ENCODE peak calls at places on chromosomes 4 and X, in five cellular contexts. One of them, this sample, is unnamed.

GRCh38 chrX:85914431-85914830 is 132.9 kb downstream of the CHM start:
- DNase-seq in LoVo: no peak
- DNase-seq in H9: no peak
- DNase-seq in stimulated activated CD8-positive, alpha-beta memory T cell treated with anti-CD3 and anti-CD28 coated beads, Interleukin-4, amount 100 ng/mL, for 1 hour: no peak
- DNase-seq in amygdala: no peak
- DNase-seq in this sample: no peak

GRCh38 chr4:63460075-63460474 is 949.2 kb downstream of the TECRL start:
- DNase-seq in LoVo: no peak
- DNase-seq in H9: no peak
- DNase-seq in stimulated activated CD8-positive, alpha-beta memory T cell treated with anti-CD3 and anti-CD28 coated beads, Interleukin-4, amount 100 ng/mL, for 1 hour: no peak
- DNase-seq in amygdala: no peak
- DNase-seq in this sample: no peak

GRCh38 chrX:152821145-152821765 is 9.3 kb downstream of the CETN2 start:
- DNase-seq in LoVo: peak
- DNase-seq in H9: peak
- DNase-seq in stimulated activated CD8-positive, alpha-beta memory T cell treated with anti-CD3 and anti-CD28 coated beads, Interleukin-4, amount 100 ng/mL, for 1 hour: no peak
- DNase-seq in amygdala: no peak
- DNase-seq in this sample: peak

GRCh38 chr4:108119199-108119800 is 49.4 kb downstream of the LEF1 start:
- DNase-seq in LoVo: no peak
- DNase-seq in H9: no peak
- DNase-seq in stimulated activated CD8-positive, alpha-beta memory T cell treated with anti-CD3 and anti-CD28 coated beads, Interleukin-4, amount 100 ng/mL, for 1 hour: no peak
- DNase-seq in amygdala: no peak
- DNase-seq in this sample: no peak

GRCh38 chrX:152637649-152638442 is at the start of gene GABRQ:
- DNase-seq in LoVo: no peak
- DNase-seq in H9: peak
- DNase-seq in stimulated activated CD8-positive, alpha-beta memory T cell treated with anti-CD3 and anti-CD28 coated beads, Interleukin-4, amount 100 ng/mL, for 1 hour: no peak
- DNase-seq in amygdala: no peak
- DNase-seq in this sample: peak

GRCh38 chr4:102036619-102037376 is 246.3 kb downstream of the BANK1 start:
- DNase-seq in LoVo: no peak
- DNase-seq in H9: no peak
- DNase-seq in stimulated activated CD8-positive, alpha-beta memory T cell treated with anti-CD3 and anti-CD28 coated beads, Interleukin-4, amount 100 ng/mL, for 1 hour: no peak
- DNase-seq in amygdala: no peak
- DNase-seq in this sample: no peak

GRCh38 chrX:5113128-5113527 is 1115.5 kb downstream of the NLGN4X start:
- DNase-seq in LoVo: peak
- DNase-seq in H9: no peak
- DNase-seq in stimulated activated CD8-positive, alpha-beta memory T cell treated with anti-CD3 and anti-CD28 coated beads, Interleukin-4, amount 100 ng/mL, for 1 hour: no peak
- DNase-seq in amygdala: no peak
- DNase-seq in this sample: no peak

GRCh38 chrX:149903889-149904748 is 23.1 kb downstream of the MAGEA8 start:
- DNase-seq in LoVo: no peak
- DNase-seq in H9: no peak
- DNase-seq in stimulated activated CD8-positive, alpha-beta memory T cell treated with anti-CD3 and anti-CD28 coated beads, Interleukin-4, amount 100 ng/mL, for 1 hour: no peak
- DNase-seq in amygdala: no peak
- DNase-seq in this sample: peak

GRCh38 chrX:42085836-42086235 is 162.5 kb upstream of the CASK start:
- DNase-seq in LoVo: peak
- DNase-seq in H9: no peak
- DNase-seq in stimulated activated CD8-positive, alpha-beta memory T cell treated with anti-CD3 and anti-CD28 coated beads, Interleukin-4, amount 100 ng/mL, for 1 hour: no peak
- DNase-seq in amygdala: no peak
- DNase-seq in this sample: no peak

GRCh38 chrX:1453951-1454785 is 1.5 kb upstream of the ASMTL start:
- DNase-seq in LoVo: peak
- DNase-seq in H9: peak
- DNase-seq in stimulated activated CD8-positive, alpha-beta memory T cell treated with anti-CD3 and anti-CD28 coated beads, Interleukin-4, amount 100 ng/mL, for 1 hour: peak
- DNase-seq in amygdala: no peak
- DNase-seq in this sample: peak

GRCh38 chrX:40056420-40056819 is 41.3 kb downstream of the BCOR start:
- DNase-seq in LoVo: no peak
- DNase-seq in H9: no peak
- DNase-seq in stimulated activated CD8-positive, alpha-beta memory T cell treated with anti-CD3 and anti-CD28 coated beads, Interleukin-4, amount 100 ng/mL, for 1 hour: no peak
- DNase-seq in amygdala: no peak
- DNase-seq in this sample: no peak

GRCh38 chrX:56066016-56066415 is 166.1 kb upstream of the KLF8 start:
- DNase-seq in LoVo: no peak
- DNase-seq in H9: no peak
- DNase-seq in stimulated activated CD8-positive, alpha-beta memory T cell treated with anti-CD3 and anti-CD28 coated beads, Interleukin-4, amount 100 ng/mL, for 1 hour: no peak
- DNase-seq in amygdala: no peak
- DNase-seq in this sample: no peak

GRCh38 chr4:56226579-56226978 is 160.7 kb downstream of the AASDH start:
- DNase-seq in LoVo: no peak
- DNase-seq in H9: no peak
- DNase-seq in stimulated activated CD8-positive, alpha-beta memory T cell treated with anti-CD3 and anti-CD28 coated beads, Interleukin-4, amount 100 ng/mL, for 1 hour: no peak
- DNase-seq in amygdala: no peak
- DNase-seq in this sample: peak

GRCh38 chrX:51759055-51759454 is 15.8 kb downstream of the GSPT2 start:
- DNase-seq in LoVo: no peak
- DNase-seq in H9: no peak
- DNase-seq in stimulated activated CD8-positive, alpha-beta memory T cell treated with anti-CD3 and anti-CD28 coated beads, Interleukin-4, amount 100 ng/mL, for 1 hour: no peak
- DNase-seq in amygdala: peak
- DNase-seq in this sample: no peak

GRCh38 chr4:80220711-80221110 is 23.4 kb downstream of the PRDM8 start:
- DNase-seq in LoVo: no peak
- DNase-seq in H9: no peak
- DNase-seq in stimulated activated CD8-positive, alpha-beta memory T cell treated with anti-CD3 and anti-CD28 coated beads, Interleukin-4, amount 100 ng/mL, for 1 hour: no peak
- DNase-seq in amygdala: no peak
- DNase-seq in this sample: no peak

GRCh38 chrX:87409113-87409841 is 108.3 kb upstream of the KLHL4 start:
- DNase-seq in LoVo: peak
- DNase-seq in H9: no peak
- DNase-seq in stimulated activated CD8-positive, alpha-beta memory T cell treated with anti-CD3 and anti-CD28 coated beads, Interleukin-4, amount 100 ng/mL, for 1 hour: no peak
- DNase-seq in amygdala: no peak
- DNase-seq in this sample: no peak

GRCh38 chr4:23455482-23455881 is 434.4 kb downstream of the PPARGC1A start:
- DNase-seq in LoVo: no peak
- DNase-seq in H9: peak
- DNase-seq in stimulated activated CD8-positive, alpha-beta memory T cell treated with anti-CD3 and anti-CD28 coated beads, Interleukin-4, amount 100 ng/mL, for 1 hour: no peak
- DNase-seq in amygdala: no peak
- DNase-seq in this sample: peak

GRCh38 chr4:70802923-70803605 is 36.6 kb downstream of the GRSF1 start:
- DNase-seq in LoVo: no peak
- DNase-seq in H9: no peak
- DNase-seq in stimulated activated CD8-positive, alpha-beta memory T cell treated with anti-CD3 and anti-CD28 coated beads, Interleukin-4, amount 100 ng/mL, for 1 hour: no peak
- DNase-seq in amygdala: no peak
- DNase-seq in this sample: no peak

GRCh38 chr4:20318011-20318898 is 66.5 kb downstream of the SLIT2 start:
- DNase-seq in LoVo: no peak
- DNase-seq in H9: no peak
- DNase-seq in stimulated activated CD8-positive, alpha-beta memory T cell treated with anti-CD3 and anti-CD28 coated beads, Interleukin-4, amount 100 ng/mL, for 1 hour: no peak
- DNase-seq in amygdala: no peak
- DNase-seq in this sample: no peak

GRCh38 chr4:65538571-65538970 is 131.7 kb downstream of the EPHA5 start:
- DNase-seq in LoVo: no peak
- DNase-seq in H9: no peak
- DNase-seq in stimulated activated CD8-positive, alpha-beta memory T cell treated with anti-CD3 and anti-CD28 coated beads, Interleukin-4, amount 100 ng/mL, for 1 hour: no peak
- DNase-seq in amygdala: no peak
- DNase-seq in this sample: no peak

GRCh38 chrX:9465380-9466114 is 689 bp downstream of the TBL1X start:
- DNase-seq in LoVo: no peak
- DNase-seq in H9: no peak
- DNase-seq in stimulated activated CD8-positive, alpha-beta memory T cell treated with anti-CD3 and anti-CD28 coated beads, Interleukin-4, amount 100 ng/mL, for 1 hour: no peak
- DNase-seq in amygdala: no peak
- DNase-seq in this sample: peak

GRCh38 chr4:1511441-1512041 is 105.3 kb upstream of the NKX1-1 start:
- DNase-seq in LoVo: no peak
- DNase-seq in H9: peak
- DNase-seq in stimulated activated CD8-positive, alpha-beta memory T cell treated with anti-CD3 and anti-CD28 coated beads, Interleukin-4, amount 100 ng/mL, for 1 hour: no peak
- DNase-seq in amygdala: peak
- DNase-seq in this sample: peak

GRCh38 chrX:13377537-13377936 is 57.7 kb upstream of the ATXN3L start:
- DNase-seq in LoVo: no peak
- DNase-seq in H9: no peak
- DNase-seq in stimulated activated CD8-positive, alpha-beta memory T cell treated with anti-CD3 and anti-CD28 coated beads, Interleukin-4, amount 100 ng/mL, for 1 hour: no peak
- DNase-seq in amygdala: no peak
- DNase-seq in this sample: no peak

GRCh38 chrX:49884290-49884862 is 5.1 kb downstream of the USP27X start:
- DNase-seq in LoVo: peak
- DNase-seq in H9: peak
- DNase-seq in stimulated activated CD8-positive, alpha-beta memory T cell treated with anti-CD3 and anti-CD28 coated beads, Interleukin-4, amount 100 ng/mL, for 1 hour: peak
- DNase-seq in amygdala: no peak
- DNase-seq in this sample: peak

GRCh38 chr4:113332701-113333100 is 283.2 kb downstream of the ANK2 start:
- DNase-seq in LoVo: no peak
- DNase-seq in H9: no peak
- DNase-seq in stimulated activated CD8-positive, alpha-beta memory T cell treated with anti-CD3 and anti-CD28 coated beads, Interleukin-4, amount 100 ng/mL, for 1 hour: no peak
- DNase-seq in amygdala: no peak
- DNase-seq in this sample: no peak

GRCh38 chr4:7531640-7531994 is 96.9 kb upstream of the PSAPL1 start:
- DNase-seq in LoVo: no peak
- DNase-seq in H9: peak
- DNase-seq in stimulated activated CD8-positive, alpha-beta memory T cell treated with anti-CD3 and anti-CD28 coated beads, Interleukin-4, amount 100 ng/mL, for 1 hour: no peak
- DNase-seq in amygdala: no peak
- DNase-seq in this sample: peak

GRCh38 chr4:52366625-52367024 is 292.5 kb downstream of the USP46 start:
- DNase-seq in LoVo: no peak
- DNase-seq in H9: no peak
- DNase-seq in stimulated activated CD8-positive, alpha-beta memory T cell treated with anti-CD3 and anti-CD28 coated beads, Interleukin-4, amount 100 ng/mL, for 1 hour: no peak
- DNase-seq in amygdala: no peak
- DNase-seq in this sample: no peak

GRCh38 chr4:54228563-54229501 is at the start of gene PDGFRA:
- DNase-seq in LoVo: no peak
- DNase-seq in H9: peak
- DNase-seq in stimulated activated CD8-positive, alpha-beta memory T cell treated with anti-CD3 and anti-CD28 coated beads, Interleukin-4, amount 100 ng/mL, for 1 hour: no peak
- DNase-seq in amygdala: no peak
- DNase-seq in this sample: peak

GRCh38 chrX:1392376-1393130 is 640 bp upstream of the SLC25A6 start:
- DNase-seq in LoVo: peak
- DNase-seq in H9: peak
- DNase-seq in stimulated activated CD8-positive, alpha-beta memory T cell treated with anti-CD3 and anti-CD28 coated beads, Interleukin-4, amount 100 ng/mL, for 1 hour: no peak
- DNase-seq in amygdala: no peak
- DNase-seq in this sample: peak

GRCh38 chr4:952881-953573 is 20.3 kb downstream of the DGKQ start:
- DNase-seq in LoVo: no peak
- DNase-seq in H9: no peak
- DNase-seq in stimulated activated CD8-positive, alpha-beta memory T cell treated with anti-CD3 and anti-CD28 coated beads, Interleukin-4, amount 100 ng/mL, for 1 hour: no peak
- DNase-seq in amygdala: no peak
- DNase-seq in this sample: peak

GRCh38 chr4:6008766-6009385 is 9.4 kb downstream of the C4orf50 start:
- DNase-seq in LoVo: no peak
- DNase-seq in H9: no peak
- DNase-seq in stimulated activated CD8-positive, alpha-beta memory T cell treated with anti-CD3 and anti-CD28 coated beads, Interleukin-4, amount 100 ng/mL, for 1 hour: no peak
- DNase-seq in amygdala: no peak
- DNase-seq in this sample: no peak

GRCh38 chr4:19983072-19983471 is 268.6 kb upstream of the SLIT2 start:
- DNase-seq in LoVo: no peak
- DNase-seq in H9: no peak
- DNase-seq in stimulated activated CD8-positive, alpha-beta memory T cell treated with anti-CD3 and anti-CD28 coated beads, Interleukin-4, amount 100 ng/mL, for 1 hour: no peak
- DNase-seq in amygdala: no peak
- DNase-seq in this sample: no peak

GRCh38 chr4:57122959-57123358 is 12.8 kb upstream of the IGFBP7 start:
- DNase-seq in LoVo: no peak
- DNase-seq in H9: no peak
- DNase-seq in stimulated activated CD8-positive, alpha-beta memory T cell treated with anti-CD3 and anti-CD28 coated beads, Interleukin-4, amount 100 ng/mL, for 1 hour: no peak
- DNase-seq in amygdala: no peak
- DNase-seq in this sample: no peak

GRCh38 chr4:91611786-91612185 is 692.0 kb upstream of the GRID2 start:
- DNase-seq in LoVo: no peak
- DNase-seq in H9: no peak
- DNase-seq in stimulated activated CD8-positive, alpha-beta memory T cell treated with anti-CD3 and anti-CD28 coated beads, Interleukin-4, amount 100 ng/mL, for 1 hour: no peak
- DNase-seq in amygdala: no peak
- DNase-seq in this sample: no peak